ENCODE peak calls at places on chromosomes 16 and 17, in nine cellular contexts. One of them, this sample, is unnamed.

GRCh38 chr17:51951737-51952136 is 206.8 kb downstream of the CA10 start:
- DNase-seq in IMR-90: no peak
- DNase-seq in breast epithelium: no peak
- DNase-seq in Peyer's patch: no peak
- DNase-seq in body of pancreas: no peak
- DNase-seq in tibial nerve: no peak
- DNase-seq in uterus: no peak
- DNase-seq in ovary: no peak
- DNase-seq in right lobe of liver: no peak
- DNase-seq in this sample: no peak

GRCh38 chr16:74035816-74036215 is 260.8 kb upstream of the PSMD7 start:
- DNase-seq in IMR-90: peak; percentile 2
- DNase-seq in breast epithelium: no peak
- DNase-seq in Peyer's patch: no peak
- DNase-seq in body of pancreas: no peak
- DNase-seq in tibial nerve: no peak
- DNase-seq in uterus: no peak
- DNase-seq in ovary: no peak
- DNase-seq in right lobe of liver: no peak
- DNase-seq in this sample: no peak

GRCh38 chr16:68658974-68659360 is 13.9 kb downstream of the CDH3 start:
- DNase-seq in IMR-90: no peak
- DNase-seq in breast epithelium: no peak
- DNase-seq in Peyer's patch: no peak
- DNase-seq in body of pancreas: no peak
- DNase-seq in tibial nerve: no peak
- DNase-seq in uterus: no peak
- DNase-seq in ovary: no peak
- DNase-seq in right lobe of liver: no peak
- DNase-seq in this sample: no peak

GRCh38 chr16:51500306-51500705 is 349.2 kb upstream of the SALL1 start:
- DNase-seq in IMR-90: peak; percentile 43
- DNase-seq in breast epithelium: no peak
- DNase-seq in Peyer's patch: no peak
- DNase-seq in body of pancreas: no peak
- DNase-seq in tibial nerve: no peak
- DNase-seq in uterus: no peak
- DNase-seq in ovary: no peak
- DNase-seq in right lobe of liver: no peak
- DNase-seq in this sample: no peak

GRCh38 chr17:60640503-60640902 is 37.1 kb upstream of the BCAS3 start:
- DNase-seq in IMR-90: peak; percentile 22
- DNase-seq in breast epithelium: no peak
- DNase-seq in Peyer's patch: no peak
- DNase-seq in body of pancreas: no peak
- DNase-seq in tibial nerve: no peak
- DNase-seq in uterus: no peak
- DNase-seq in ovary: no peak
- DNase-seq in right lobe of liver: no peak
- DNase-seq in this sample: no peak

GRCh38 chr17:5584383-5584951 is at the start of gene NLRP1:
- DNase-seq in IMR-90: peak; percentile 92
- DNase-seq in breast epithelium: peak; percentile 62
- DNase-seq in Peyer's patch: peak; percentile 98
- DNase-seq in body of pancreas: peak; percentile 84
- DNase-seq in tibial nerve: peak; percentile 77
- DNase-seq in uterus: peak; percentile 82
- DNase-seq in ovary: peak; percentile 47
- DNase-seq in right lobe of liver: peak; percentile 87
- DNase-seq in this sample: peak; percentile 93

GRCh38 chr17:82370471-82371332 is 863 bp upstream of the UTS2R start:
- DNase-seq in IMR-90: no peak
- DNase-seq in breast epithelium: no peak
- DNase-seq in Peyer's patch: peak; percentile 60
- DNase-seq in body of pancreas: no peak
- DNase-seq in tibial nerve: no peak
- DNase-seq in uterus: no peak
- DNase-seq in ovary: no peak
- DNase-seq in right lobe of liver: no peak
- DNase-seq in this sample: no peak

GRCh38 chr16:57630931-57631845 is 2.8 kb downstream of the ADGRG1 start:
- DNase-seq in IMR-90: no peak
- DNase-seq in breast epithelium: no peak
- DNase-seq in Peyer's patch: no peak
- DNase-seq in body of pancreas: no peak
- DNase-seq in tibial nerve: no peak
- DNase-seq in uterus: no peak
- DNase-seq in ovary: no peak
- DNase-seq in right lobe of liver: no peak
- DNase-seq in this sample: no peak

GRCh38 chr16:70686376-70687171 is 721 bp upstream of the MTSS2 start:
- DNase-seq in IMR-90: no peak
- DNase-seq in breast epithelium: no peak
- DNase-seq in Peyer's patch: no peak
- DNase-seq in body of pancreas: no peak
- DNase-seq in tibial nerve: no peak
- DNase-seq in uterus: no peak
- DNase-seq in ovary: no peak
- DNase-seq in right lobe of liver: peak; percentile 45
- DNase-seq in this sample: peak; percentile 48

GRCh38 chr17:70181376-70181775 is 12.0 kb downstream of the KCNJ2 start:
- DNase-seq in IMR-90: no peak
- DNase-seq in breast epithelium: no peak
- DNase-seq in Peyer's patch: no peak
- DNase-seq in body of pancreas: no peak
- DNase-seq in tibial nerve: no peak
- DNase-seq in uterus: no peak
- DNase-seq in ovary: no peak
- DNase-seq in right lobe of liver: no peak
- DNase-seq in this sample: no peak

GRCh38 chr17:51142597-51142996 is 10.8 kb upstream of the NME1 start:
- DNase-seq in IMR-90: no peak
- DNase-seq in breast epithelium: no peak
- DNase-seq in Peyer's patch: no peak
- DNase-seq in body of pancreas: no peak
- DNase-seq in tibial nerve: no peak
- DNase-seq in uterus: no peak
- DNase-seq in ovary: no peak
- DNase-seq in right lobe of liver: no peak
- DNase-seq in this sample: no peak

GRCh38 chr17:65696739-65697394 is 135.4 kb upstream of the AXIN2 start:
- DNase-seq in IMR-90: peak; percentile 65
- DNase-seq in breast epithelium: no peak
- DNase-seq in Peyer's patch: no peak
- DNase-seq in body of pancreas: no peak
- DNase-seq in tibial nerve: no peak
- DNase-seq in uterus: no peak
- DNase-seq in ovary: peak; percentile 22
- DNase-seq in right lobe of liver: no peak
- DNase-seq in this sample: no peak

GRCh38 chr17:65697661-65698060 is 136.2 kb upstream of the AXIN2 start:
- DNase-seq in IMR-90: no peak
- DNase-seq in breast epithelium: no peak
- DNase-seq in Peyer's patch: no peak
- DNase-seq in body of pancreas: no peak
- DNase-seq in tibial nerve: no peak
- DNase-seq in uterus: no peak
- DNase-seq in ovary: no peak
- DNase-seq in right lobe of liver: no peak
- DNase-seq in this sample: no peak

GRCh38 chr17:65699459-65699858 is 138.0 kb upstream of the AXIN2 start:
- DNase-seq in IMR-90: no peak
- DNase-seq in breast epithelium: no peak
- DNase-seq in Peyer's patch: no peak
- DNase-seq in body of pancreas: no peak
- DNase-seq in tibial nerve: no peak
- DNase-seq in uterus: no peak
- DNase-seq in ovary: no peak
- DNase-seq in right lobe of liver: no peak
- DNase-seq in this sample: no peak

GRCh38 chr17:65694601-65695000 is 133.2 kb upstream of the AXIN2 start:
- DNase-seq in IMR-90: no peak
- DNase-seq in breast epithelium: no peak
- DNase-seq in Peyer's patch: no peak
- DNase-seq in body of pancreas: no peak
- DNase-seq in tibial nerve: no peak
- DNase-seq in uterus: no peak
- DNase-seq in ovary: no peak
- DNase-seq in right lobe of liver: no peak
- DNase-seq in this sample: no peak

GRCh38 chr17:65698381-65699061 is 137.1 kb upstream of the AXIN2 start:
- DNase-seq in IMR-90: peak; percentile 76
- DNase-seq in breast epithelium: no peak
- DNase-seq in Peyer's patch: no peak
- DNase-seq in body of pancreas: peak; percentile 14
- DNase-seq in tibial nerve: no peak
- DNase-seq in uterus: no peak
- DNase-seq in ovary: peak; percentile 29
- DNase-seq in right lobe of liver: no peak
- DNase-seq in this sample: no peak
- H3K4me3 ChIP-seq in IMR-90: no peak overlapping the region
- H3K4me3 ChIP-seq in breast epithelium: no peak overlapping the region
- H3K4me3 ChIP-seq in Peyer's patch: no peak overlapping the region
- H3K4me3 ChIP-seq in body of pancreas: no peak overlapping the region
- H3K4me3 ChIP-seq in tibial nerve: no peak overlapping the region
- H3K4me3 ChIP-seq in uterus: peak overlapping the region; percentile 6
- H3K4me3 ChIP-seq in ovary: no peak overlapping the region
- H3K4me3 ChIP-seq in right lobe of liver: no peak overlapping the region
- H3K4me3 ChIP-seq in this sample: no peak overlapping the region

GRCh38 chr17:36019423-36019822 is 1.7 kb upstream of the CCL23 start:
- DNase-seq in IMR-90: no peak
- DNase-seq in breast epithelium: no peak
- DNase-seq in Peyer's patch: no peak
- DNase-seq in body of pancreas: no peak
- DNase-seq in tibial nerve: no peak
- DNase-seq in uterus: no peak
- DNase-seq in ovary: no peak
- DNase-seq in right lobe of liver: no peak
- DNase-seq in this sample: no peak

GRCh38 chr17:36014946-36015345 is 2.8 kb downstream of the CCL23 start:
- DNase-seq in IMR-90: no peak
- DNase-seq in breast epithelium: no peak
- DNase-seq in Peyer's patch: no peak
- DNase-seq in body of pancreas: no peak
- DNase-seq in tibial nerve: no peak
- DNase-seq in uterus: no peak
- DNase-seq in ovary: no peak
- DNase-seq in right lobe of liver: no peak
- DNase-seq in this sample: no peak

GRCh38 chr17:36017799-36018198 is at the start of gene CCL23:
- DNase-seq in IMR-90: no peak
- DNase-seq in breast epithelium: no peak
- DNase-seq in Peyer's patch: no peak
- DNase-seq in body of pancreas: peak; percentile 2
- DNase-seq in tibial nerve: no peak
- DNase-seq in uterus: no peak
- DNase-seq in ovary: no peak
- DNase-seq in right lobe of liver: no peak
- DNase-seq in this sample: no peak

DNA sequence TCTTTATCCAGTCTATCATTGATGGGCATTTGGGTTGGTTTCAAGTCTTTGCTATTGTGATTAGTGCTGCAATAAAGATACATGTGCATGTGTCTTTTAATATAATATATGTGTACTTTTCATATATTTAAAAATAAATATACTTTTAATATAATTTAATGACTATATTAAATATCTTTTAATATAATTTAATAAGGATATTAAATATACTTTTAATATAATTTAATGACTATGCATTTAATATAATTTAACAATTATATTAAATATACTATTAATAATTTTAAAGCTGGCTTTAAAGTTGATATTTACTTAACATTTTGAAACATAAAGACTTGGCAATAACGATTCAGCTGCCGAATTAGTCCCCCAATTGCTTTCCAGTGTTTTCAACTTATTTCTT is 1.2 kb downstream of the CCL23 start:
- DNase-seq in IMR-90: no peak
- DNase-seq in breast epithelium: no peak
- DNase-seq in Peyer's patch: no peak
- DNase-seq in body of pancreas: no peak
- DNase-seq in tibial nerve: no peak
- DNase-seq in uterus: no peak
- DNase-seq in ovary: no peak
- DNase-seq in right lobe of liver: no peak
- DNase-seq in this sample: no peak
- TF ChIP-seq POLR2A in IMR-90: no peak
- TF ChIP-seq POLR2A in breast epithelium: no peak
- TF ChIP-seq POLR2A in Peyer's patch: no peak
- TF ChIP-seq POLR2A in body of pancreas: no peak
- TF ChIP-seq POLR2A in tibial nerve: no peak
- TF ChIP-seq POLR2A in uterus: no peak
- TF ChIP-seq POLR2A in ovary: no peak
- TF ChIP-seq POLR2A in right lobe of liver: no peak
- TF ChIP-seq POLR2A in this sample: no peak

DNA sequence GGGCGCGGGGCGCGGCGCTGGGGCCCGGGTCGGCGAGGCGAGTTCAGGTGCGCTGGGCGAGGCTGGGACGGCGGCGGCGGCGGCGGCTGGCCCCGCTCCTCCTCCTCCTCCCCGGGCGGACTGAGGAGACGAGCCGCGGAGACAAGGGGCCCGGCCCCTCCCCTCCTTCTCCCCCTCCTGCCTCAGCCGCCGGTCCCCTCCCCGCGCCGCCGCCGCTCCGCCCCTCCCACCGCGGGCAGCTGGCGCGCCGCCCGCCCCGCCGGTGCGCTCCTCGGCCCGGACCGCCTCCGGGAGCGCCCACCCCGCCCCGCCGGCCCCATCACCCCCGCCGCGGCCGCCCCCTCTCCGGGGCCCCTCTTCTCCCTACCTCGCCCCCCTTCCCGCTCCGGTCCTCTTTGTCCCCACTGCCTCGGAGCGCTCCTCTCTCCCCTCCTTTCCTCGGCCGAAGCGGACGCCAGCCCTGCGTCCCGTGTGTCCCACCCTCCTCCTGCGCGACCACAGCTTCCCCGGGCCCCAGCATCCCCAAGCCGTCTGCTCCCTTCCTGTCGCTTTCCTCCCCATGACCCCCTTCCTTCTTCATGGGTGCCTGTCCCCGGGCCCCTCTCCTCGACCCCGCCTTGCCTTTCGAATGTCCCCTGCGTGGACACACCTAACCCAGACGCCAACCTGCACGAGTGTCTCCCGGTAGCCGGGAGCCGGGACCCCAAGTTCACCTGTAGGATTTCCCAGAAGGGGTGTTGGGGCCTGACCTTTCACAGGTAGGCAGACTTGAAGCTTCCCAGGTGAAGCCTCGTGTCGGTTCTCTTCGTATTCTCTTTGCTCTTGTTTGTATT is at the start of gene TOX3:
- DNase-seq in IMR-90: no peak
- DNase-seq in breast epithelium: no peak
- DNase-seq in Peyer's patch: peak; percentile 69
- DNase-seq in body of pancreas: peak; percentile 55
- DNase-seq in tibial nerve: no peak
- DNase-seq in uterus: no peak
- DNase-seq in ovary: no peak
- DNase-seq in right lobe of liver: peak; percentile 78
- DNase-seq in this sample: no peak
- H3K4me3 ChIP-seq in IMR-90: no peak within 1 kb of the TSS
- H3K4me3 ChIP-seq in breast epithelium: peak within 1 kb of the TSS; percentile 71
- H3K4me3 ChIP-seq in Peyer's patch: peak within 1 kb of the TSS; percentile 95
- H3K4me3 ChIP-seq in body of pancreas: peak within 1 kb of the TSS; percentile 66
- H3K4me3 ChIP-seq in tibial nerve: peak within 1 kb of the TSS; percentile 7
- H3K4me3 ChIP-seq in uterus: peak within 1 kb of the TSS; percentile 28
- H3K4me3 ChIP-seq in ovary: peak within 1 kb of the TSS; percentile 29
- H3K4me3 ChIP-seq in right lobe of liver: peak within 1 kb of the TSS; percentile 67
- H3K4me3 ChIP-seq in this sample: peak within 1 kb of the TSS; percentile 32

GRCh38 chr17:76671123-76671911 is 27.8 kb upstream of the ST6GALNAC1 start:
- DNase-seq in IMR-90: peak; percentile 100
- DNase-seq in breast epithelium: peak; percentile 99
- DNase-seq in Peyer's patch: peak; percentile 100
- DNase-seq in body of pancreas: peak; percentile 100
- DNase-seq in tibial nerve: peak; percentile 99
- DNase-seq in uterus: peak; percentile 100
- DNase-seq in ovary: peak; percentile 99
- DNase-seq in right lobe of liver: peak; percentile 100
- DNase-seq in this sample: peak; percentile 100
- TF ChIP-seq POLR2A in IMR-90: no peak
- TF ChIP-seq POLR2A in breast epithelium: peak; percentile 18
- TF ChIP-seq POLR2A in Peyer's patch: no peak
- TF ChIP-seq POLR2A in body of pancreas: peak; percentile 65
- TF ChIP-seq POLR2A in tibial nerve: no peak
- TF ChIP-seq POLR2A in uterus: peak; percentile 39
- TF ChIP-seq POLR2A in ovary: peak; percentile 23
- TF ChIP-seq POLR2A in right lobe of liver: no peak
- TF ChIP-seq POLR2A in this sample: no peak